ENCODE peak calls at places on chromosomes 2 and 18, in five cellular contexts. O, U, G, J and I are unnamed samples.
A peak's percentile ranks its signal among the peaks of the same experiment; 100 is the strongest.

GRCh38 chr2:233845301-233846060 is 8.9 kb downstream of the HJURP start:
- DNase-seq in O (no peak), U (no peak), G (no peak), J (no peak), I (no peak)

GRCh38 chr2:191691016-191691725 is 13.2 kb downstream of the NABP1 start:
- DNase-seq in O (peak; percentile 57), U (peak; percentile 81), G (peak; percentile 59), J (peak; percentile 35), I (no peak)

GRCh38 chr2:119245841-119246230 is 22.2 kb downstream of the STEAP3 start:
- DNase-seq in O (no peak), U (no peak), G (no peak), J (no peak), I (no peak)

GRCh38 chr18:23867011-23867410 is 147.5 kb upstream of the TTC39C start:
- DNase-seq in O (no peak), U (no peak), G (no peak), J (no peak), I (no peak)

GRCh38 chr2:178700922-178701342 is 106.3 kb downstream of the TTN start:
- DNase-seq in O (peak; percentile 44), U (peak; percentile 20), G (no peak), J (peak; percentile 8), I (no peak)

GRCh38 chr2:131519466-131519865 is 8.2 kb upstream of the CCDC74A start:
- DNase-seq in O (no peak), U (no peak), G (no peak), J (no peak), I (no peak)

GRCh38 chr2:128310761-128311160 is 7.9 kb downstream of the HS6ST1 start:
- DNase-seq in O (no peak), U (no peak), G (no peak), J (no peak), I (no peak)

GRCh38 chr2:203629699-203630098 is 76.7 kb upstream of the CD28 start:
- DNase-seq in O (no peak), U (no peak), G (no peak), J (no peak), I (no peak)

GRCh38 chr2:190626656-190627055 is 22.2 kb upstream of the NAB1 start:
- DNase-seq in O (no peak), U (no peak), G (no peak), J (no peak), I (no peak)

GRCh38 chr2:34831096-34831495 is 1232.0 kb upstream of the FAM98A start:
- DNase-seq in O (no peak), U (no peak), G (no peak), J (no peak), I (no peak)

GRCh38 chr2:34822616-34823015 is 1223.5 kb upstream of the FAM98A start:
- DNase-seq in O (no peak), U (no peak), G (no peak), J (no peak), I (no peak)

GRCh38 chr2:34828481-34828880 is 1229.4 kb upstream of the FAM98A start:
- DNase-seq in O (no peak), U (no peak), G (no peak), J (no peak), I (no peak)

GRCh38 chr2:34825671-34826070 is 1226.6 kb upstream of the FAM98A start:
- DNase-seq in O (no peak), U (no peak), G (no peak), J (no peak), I (no peak)
- TF ChIP-seq POLR2A in O (no peak), U (no peak), G (no peak), J (no peak), I (no peak)

GRCh38 chr2:2519381-2519780 is 188.3 kb upstream of the MYT1L start:
- DNase-seq in O (no peak), U (no peak), G (no peak), J (no peak), I (no peak)

GRCh38 chr2:2524340-2524941 is 193.4 kb upstream of the MYT1L start:
- DNase-seq in O (no peak), U (no peak), G (no peak), J (no peak), I (no peak)

GRCh38 chr2:2527162-2527561 is 196.1 kb upstream of the MYT1L start:
- DNase-seq in O (peak; percentile 15), U (no peak), G (no peak), J (no peak), I (no peak)

GRCh38 chr2:2520396-2520795 is 189.3 kb upstream of the MYT1L start:
- DNase-seq in O (no peak), U (no peak), G (no peak), J (no peak), I (no peak)

DNA sequence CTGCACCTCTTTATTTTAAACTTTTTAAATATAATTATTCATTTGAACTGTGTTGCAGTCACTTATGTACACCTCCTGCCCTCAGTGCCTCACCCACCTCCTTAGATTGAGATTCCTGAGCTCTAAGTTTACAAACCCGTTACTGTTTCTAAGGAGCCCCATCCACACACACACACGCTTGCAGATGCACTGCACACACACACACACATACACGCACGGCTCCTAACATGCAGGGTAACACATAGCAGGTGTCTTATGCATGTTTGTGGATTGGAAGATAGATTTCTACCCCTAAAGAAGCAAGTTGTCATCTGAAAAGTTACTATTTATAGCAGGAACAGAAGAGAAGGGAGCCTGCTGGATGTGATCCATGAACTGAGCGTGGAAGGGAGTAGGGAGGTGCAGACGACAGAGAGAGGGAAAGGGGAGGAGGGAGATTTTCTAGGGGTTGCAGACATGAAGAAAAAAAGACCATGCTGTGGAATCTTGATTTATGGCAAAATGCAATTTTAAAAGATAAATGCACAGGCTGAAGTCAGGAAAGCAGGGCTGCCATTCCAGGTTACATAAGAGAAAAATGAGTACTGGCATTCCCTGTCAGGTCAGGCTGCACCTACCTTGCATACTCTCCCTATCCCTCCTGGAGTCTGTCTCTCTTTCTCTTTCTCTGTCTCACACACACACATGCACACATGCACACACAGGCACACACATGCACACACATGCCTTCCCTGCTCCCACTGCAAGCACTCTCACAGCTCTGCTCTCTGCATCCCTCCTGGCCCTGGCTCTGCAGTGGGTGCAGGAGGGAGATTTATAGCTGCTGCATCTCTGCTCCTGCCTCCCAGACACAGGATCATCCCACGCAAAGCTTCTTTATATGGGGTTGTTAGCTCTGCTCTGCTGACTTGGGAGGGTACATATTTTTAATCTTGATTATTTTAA is 192.6 kb upstream of the MYT1L start:
- DNase-seq in O (no peak), U (no peak), G (no peak), J (no peak), I (no peak)
- TF ChIP-seq TAF1 in O (no peak), U (no peak), G (no peak), J (no peak), I (no peak)

DNA sequence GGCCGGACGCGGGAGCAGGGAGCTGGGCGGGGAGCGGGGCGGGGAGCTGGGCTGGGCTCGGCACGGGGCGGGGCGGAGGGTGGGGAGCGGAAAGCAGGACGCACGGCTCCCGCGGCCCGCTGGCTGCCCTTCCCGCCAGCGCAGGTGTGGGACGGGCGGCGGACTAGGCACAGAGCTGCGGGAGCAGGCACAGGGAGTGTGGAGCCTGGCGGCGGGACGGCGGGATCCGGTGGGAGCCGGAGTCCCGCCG is at the start of gene IMPA2:
- DNase-seq in O (no peak), U (no peak), G (no peak), J (no peak), I (no peak)
- TF ChIP-seq POLR2AphosphoS5 in O (no peak), U (peak; percentile 60), G (no peak), J (no peak), I (no peak)

GRCh38 chr18:70166668-70167067 is 38.8 kb downstream of the RTTN start:
- DNase-seq in O (no peak), U (no peak), G (no peak), J (no peak), I (no peak)
- TF ChIP-seq POLR2A in O (no peak), U (no peak), G (no peak), J (no peak), I (no peak)

GRCh38 chr2:238515411-238515810 is 88.7 kb downstream of the ASB1 start:
- DNase-seq in O (no peak), U (no peak), G (no peak), J (no peak), I (no peak)
- TF ChIP-seq TAF1 in O (no peak), U (no peak), G (no peak), J (no peak), I (no peak)

GRCh38 chr18:33517950-33518349 is 60.1 kb upstream of the ASXL3 start:
- DNase-seq in O (no peak), U (no peak), G (no peak), J (no peak), I (no peak)

DNA sequence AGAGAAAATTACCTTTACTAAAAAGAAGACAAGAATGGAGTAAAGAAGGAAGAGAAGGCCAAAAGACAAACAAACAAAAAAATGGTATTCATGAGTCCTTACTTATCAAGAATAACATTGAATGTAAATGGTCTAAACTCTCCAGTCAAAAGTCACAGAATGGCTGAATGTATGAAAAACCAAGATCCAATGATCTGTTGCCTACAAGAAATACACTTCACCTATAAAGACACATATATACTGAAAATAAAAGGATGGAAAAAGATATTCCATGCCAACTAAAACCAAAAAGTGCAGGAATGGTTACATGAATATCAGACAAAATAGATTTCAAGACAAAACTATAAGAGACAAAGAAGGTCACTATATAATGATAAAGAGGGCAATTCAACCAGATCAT is 65.0 kb upstream of the ASXL3 start:
- DNase-seq in O (no peak), U (no peak), G (no peak), J (no peak), I (no peak)
- TF ChIP-seq POLR2AphosphoS5 in O (no peak), U (no peak), G (no peak), J (no peak), I (no peak)

GRCh38 chr2:70301344-70302194 is at the start of gene FAM136A:
- DNase-seq in O (peak; percentile 92), U (peak; percentile 87), G (peak; percentile 40), J (peak; percentile 84), I (peak; percentile 84)
- TF ChIP-seq POLR2A in O (peak; percentile 88), U (peak; percentile 92), G (peak; percentile 82), J (peak; percentile 88), I (peak; percentile 86)

GRCh38 chr18:73881396-73881795 is 266.2 kb downstream of the FBXO15 start:
- DNase-seq in O (no peak), U (no peak), G (no peak), J (no peak), I (no peak)
- TF ChIP-seq TAF1 in O (no peak), U (no peak), G (no peak), J (no peak), I (no peak)